ENCODE peak calls at places on chromosomes 1 and 21, in six cellular contexts. N is adrenal gland, A is PC-3, X is PC-9, J is Peyer's patch, S is right lobe of liver. P is an unnamed sample.

GRCh38 chr1:34749983-34750382 is 4.9 kb upstream of the GJB5 start:
- DNase-seq in X (no peak), S (no peak), N (no peak), J (no peak), A (no peak), P (no peak)

GRCh38 chr1:107246775-107247345 is 106.0 kb downstream of the NTNG1 start:
- DNase-seq in X (no peak), A (no peak), N (no peak), S (no peak), J (no peak), P (no peak)

GRCh38 chr1:235822685-235823084 is 44.0 kb downstream of the LYST start:
- DNase-seq in S (no peak), A (no peak), J (no peak), X (no peak), N (no peak), P (no peak)

GRCh38 chr1:167057297-167057688 is 32.9 kb downstream of the GPA33 start:
- DNase-seq in A (peak; percentile 76), X (peak; percentile 43), S (no peak), J (no peak), N (no peak), P (no peak)

GRCh38 chr1:6475381-6476133 is 9.6 kb upstream of the TNFRSF25 start:
- DNase-seq in J (peak; percentile 84), X (peak; percentile 55), S (peak; percentile 85), N (no peak), A (peak; percentile 87), P (peak; percentile 57)

GRCh38 chr21:45436371-45437040 is 31.5 kb downstream of the COL18A1 start:
- DNase-seq in S (no peak), A (no peak), X (no peak), J (no peak), N (no peak), P (no peak)

GRCh38 chr1:67060811-67061218 is 6.9 kb upstream of the SLC35D1 start:
- DNase-seq in J (no peak), S (no peak), N (peak; percentile 57), X (peak; percentile 37), A (peak; percentile 93), P (no peak)

GRCh38 chr1:155871390-155871789 is 12.0 kb downstream of the SYT11 start:
- DNase-seq in J (no peak), A (no peak), X (no peak), N (peak; percentile 82), S (no peak), P (peak; percentile 93)

GRCh38 chr1:75559141-75559540 is 51.8 kb downstream of the SLC44A5 start:
- DNase-seq in A (no peak), X (no peak), J (no peak), S (no peak), N (no peak), P (no peak)

GRCh38 chr1:115056395-115056798 is 26.8 kb downstream of the TSHB start:
- DNase-seq in X (no peak), J (no peak), N (no peak), A (no peak), S (no peak), P (no peak)

GRCh38 chr21:35801388-35801787 is 258.9 kb downstream of the SETD4 start:
- DNase-seq in S (no peak), J (no peak), X (no peak), N (no peak), A (no peak), P (no peak)

GRCh38 chr1:29698033-29698432 is 461.7 kb downstream of the PTPRU start:
- DNase-seq in N (no peak), A (peak; percentile 85), J (no peak), X (peak; percentile 53), S (peak; percentile 49), P (no peak)

GRCh38 chr21:29418813-29419212 is 120.1 kb downstream of the BACH1 start:
- DNase-seq in S (no peak), N (no peak), X (no peak), A (no peak), J (no peak), P (no peak)

GRCh38 chr1:25944986-25945385 is 38.8 kb upstream of the STMN1 start:
- DNase-seq in S (no peak), N (no peak), J (no peak), A (peak; percentile 9), X (no peak), P (no peak)

GRCh38 chr1:235127774-235128452 is 724 bp downstream of the TOMM20 start:
- DNase-seq in S (no peak), N (no peak), J (no peak), A (no peak), X (no peak), P (no peak)

GRCh38 chr1:31799196-31799894 is 16.5 kb downstream of the SPOCD1 start:
- DNase-seq in A (no peak), X (no peak), J (peak; percentile 39), N (no peak), S (no peak), P (peak; percentile 22)

DNA sequence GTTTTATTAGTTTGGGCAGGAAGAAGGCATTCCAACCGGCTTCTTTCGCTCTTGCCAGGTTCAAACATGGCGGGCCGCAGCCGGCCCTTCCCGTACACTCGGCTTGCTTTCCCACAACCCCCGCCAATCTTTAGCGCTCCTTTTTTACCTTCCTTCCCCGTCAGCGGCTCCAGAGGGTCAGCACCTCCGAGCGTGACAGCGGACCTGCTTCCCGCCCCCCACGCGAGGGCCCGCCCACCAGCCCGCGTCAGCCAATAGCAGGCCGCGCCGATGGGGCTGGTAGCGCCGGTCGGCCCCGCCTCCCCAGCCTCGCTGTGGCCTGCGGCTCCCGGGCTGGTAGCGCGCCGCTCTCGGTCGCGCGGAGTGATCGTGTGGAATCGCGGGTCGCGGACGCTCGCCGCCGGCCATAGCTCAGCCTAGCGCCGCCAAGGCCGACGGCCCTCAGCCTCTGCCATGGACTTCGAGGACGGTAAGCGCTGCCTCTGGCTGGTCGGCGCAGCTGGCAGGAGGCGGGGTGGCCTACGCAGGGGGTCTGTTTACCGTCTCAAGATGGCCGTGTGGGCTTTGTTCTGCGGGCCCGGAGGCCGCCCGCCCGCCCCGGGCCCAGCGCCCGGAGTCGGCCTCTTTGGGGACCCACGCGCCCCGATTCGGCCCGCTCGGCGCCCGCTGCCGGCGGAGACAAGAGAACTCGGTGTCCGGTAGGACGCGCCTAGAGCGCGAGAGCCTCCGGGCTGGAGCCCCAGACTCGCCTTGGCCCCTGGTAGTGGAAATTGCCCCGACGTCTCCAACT is at the start of gene ZNF326:
- DNase-seq in J (peak; percentile 98), A (peak; percentile 97), N (peak; percentile 98), S (peak; percentile 98), X (peak; percentile 98), P (peak; percentile 93)
- TF ChIP-seq CTCF in J (peak; percentile 17), A (peak; percentile 21), N (no peak), S (peak; percentile 20), X (no peak), P (peak; percentile 48)

GRCh38 chr1:152970495-152970894 is at the start of gene SPRR4:
- DNase-seq in J (no peak), X (no peak), N (no peak), A (no peak), S (no peak), P (no peak)

GRCh38 chr1:152965853-152966252 is 4.6 kb upstream of the SPRR4 start:
- DNase-seq in X (no peak), S (no peak), A (no peak), N (no peak), J (no peak), P (no peak)

GRCh38 chr1:152967201-152967600 is 3.2 kb upstream of the SPRR4 start:
- DNase-seq in X (peak; percentile 64), J (no peak), N (no peak), A (peak; percentile 73), S (no peak), P (no peak)

GRCh38 chr1:152969036-152969435 is 1.4 kb upstream of the SPRR4 start:
- DNase-seq in N (no peak), A (no peak), J (no peak), X (no peak), S (no peak), P (no peak)

GRCh38 chr1:152968248-152968647 is 2.2 kb upstream of the SPRR4 start:
- DNase-seq in X (no peak), A (no peak), J (no peak), N (no peak), S (no peak), P (no peak)
- H3K4me3 ChIP-seq in X (no peak overlapping the region), A (no peak overlapping the region), J (no peak overlapping the region), N (no peak overlapping the region), S (no peak overlapping the region), P (no peak overlapping the region)

DNA sequence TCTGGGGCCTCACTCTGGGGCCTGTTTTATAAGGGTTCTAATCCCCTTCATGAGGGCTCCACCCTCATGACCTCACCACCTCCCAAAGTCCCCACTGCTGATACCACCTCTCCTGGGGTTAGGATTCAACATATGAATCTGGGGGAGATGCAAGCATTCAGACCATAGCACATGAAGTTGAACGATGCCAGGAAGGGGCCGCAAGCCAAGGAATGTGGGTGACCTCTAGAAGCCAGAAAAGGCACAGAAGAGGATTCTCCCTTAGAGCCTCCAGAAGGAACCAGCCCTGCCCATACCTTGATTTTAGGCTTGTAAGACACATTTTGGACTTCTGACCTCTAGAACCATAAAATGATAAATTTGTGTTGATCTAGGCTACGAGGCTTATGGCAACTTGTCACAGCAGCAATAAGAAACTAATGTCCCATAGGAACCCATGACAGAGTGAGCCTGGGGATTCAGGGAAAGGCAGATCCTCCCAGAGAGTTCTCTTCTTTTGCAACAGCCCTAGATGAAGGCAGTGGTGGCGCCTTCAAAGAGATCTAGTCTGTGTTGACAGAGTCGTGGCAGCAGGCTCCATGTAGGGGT is 27.9 kb downstream of the TRIM67 start:
- DNase-seq in A (no peak), N (no peak), X (no peak), S (no peak), J (no peak), P (no peak)
- H3K27ac ChIP-seq in A (no peak overlapping the region), N (no peak overlapping the region), X (no peak overlapping the region), S (no peak overlapping the region), J (no peak overlapping the region), P (no peak overlapping the region)

DNA sequence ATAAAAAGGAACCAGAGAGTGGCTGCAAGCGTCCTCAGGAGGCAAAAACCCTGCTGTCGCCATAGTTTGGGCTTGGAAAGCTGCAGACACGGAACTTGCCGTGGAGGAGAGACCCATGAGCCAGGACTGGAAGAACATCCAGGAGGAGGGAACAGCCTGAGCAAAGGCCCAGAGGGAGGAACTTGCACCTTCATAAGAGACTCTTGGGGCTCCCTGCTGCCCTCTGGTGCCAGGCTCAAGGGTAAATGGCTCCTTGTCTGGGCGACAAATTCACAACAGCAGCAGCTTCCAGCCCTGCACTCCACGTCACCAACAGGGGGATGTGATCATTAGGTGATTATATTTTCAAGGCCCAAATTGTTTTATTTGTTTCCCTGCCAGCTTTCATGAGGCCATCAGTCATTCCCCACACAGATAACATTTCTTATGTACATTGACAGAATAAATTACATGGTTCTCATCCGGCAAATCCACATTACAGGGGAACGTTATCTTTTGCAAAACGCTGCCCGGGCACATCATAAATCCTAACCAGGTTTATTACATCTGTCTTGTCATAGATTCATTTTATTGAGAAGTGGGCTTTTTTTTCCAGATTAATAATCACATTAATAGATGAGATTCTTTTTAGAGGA is 143.0 kb upstream of the GRIK3 start:
- DNase-seq in N (peak; percentile 22), X (peak; percentile 40), J (no peak), S (no peak), A (peak; percentile 44), P (peak; percentile 59)
- TF ChIP-seq CTCF in N (peak; percentile 33), X (peak; percentile 53), J (peak; percentile 10), S (peak; percentile 52), A (peak; percentile 59), P (peak; percentile 49)